ENCODE peak calls at places on chromosomes 5 and 9, in nine cellular contexts. Q is psoas muscle, J is spleen, I is heart right ventricle, T is pancreas, E is fibroblast of mammary gland, B is choroid plexus epithelial cell, S is GM12865, W is AG04450. D is an unnamed sample.

GRCh38 chr9:137683307-137683864 is 64.6 kb downstream of the EHMT1 start:
- DNase-seq in I (no peak), J (no peak), W (no peak), T (no peak), E (no peak), B (no peak), Q (no peak), S (no peak), D (no peak)

GRCh38 chr5:122195784-122196394 is 66.5 kb downstream of the ZNF474 start:
- DNase-seq in S (peak), B (peak), Q (no peak), E (peak), J (no peak), W (peak), T (no peak), I (no peak), D (no peak)

GRCh38 chr5:28862137-28862859 is 1823.9 kb upstream of the CDH9 start:
- DNase-seq in B (no peak), I (no peak), T (no peak), J (no peak), Q (no peak), E (no peak), S (no peak), W (no peak), D (no peak)

GRCh38 chr5:105238561-105238960 is 1676.0 kb upstream of the NUDT12 start:
- DNase-seq in I (no peak), J (no peak), E (no peak), B (no peak), W (no peak), Q (no peak), S (no peak), T (no peak), D (no peak)

GRCh38 chr5:82593481-82593880 is 315.3 kb upstream of the RPS23 start:
- DNase-seq in I (no peak), E (peak), W (no peak), T (no peak), S (no peak), B (peak), Q (no peak), J (no peak), D (no peak)

GRCh38 chr5:116814656-116815055 is 240.0 kb upstream of the SEMA6A start:
- DNase-seq in I (no peak), S (no peak), J (no peak), E (no peak), T (no peak), W (no peak), Q (no peak), B (no peak), D (no peak)

GRCh38 chr9:6598249-6598725 is 47.2 kb downstream of the GLDC start:
- DNase-seq in T (no peak), I (no peak), S (peak), E (peak), B (no peak), J (no peak), W (no peak), Q (no peak), D (no peak)

GRCh38 chr5:73591698-73592501 is 26.4 kb downstream of the UTP15 start:
- DNase-seq in T (no peak), J (no peak), E (peak), W (peak), I (no peak), S (no peak), Q (no peak), B (peak), D (no peak)

GRCh38 chr9:102185371-102185770 is 446.9 kb upstream of the GRIN3A start:
- DNase-seq in Q (no peak), E (no peak), B (no peak), W (no peak), T (no peak), S (no peak), I (no peak), J (no peak), D (no peak)

GRCh38 chr5:127844631-127845030 is 141.4 kb downstream of the CCDC192 start:
- DNase-seq in T (no peak), W (no peak), J (no peak), S (no peak), Q (no peak), B (peak), E (no peak), I (peak), D (no peak)

GRCh38 chr9:8852301-8852864 is 1052.8 kb upstream of the DMAC1 start:
- DNase-seq in B (no peak), E (no peak), T (no peak), I (no peak), Q (no peak), W (no peak), S (no peak), J (no peak), D (no peak)

DNA sequence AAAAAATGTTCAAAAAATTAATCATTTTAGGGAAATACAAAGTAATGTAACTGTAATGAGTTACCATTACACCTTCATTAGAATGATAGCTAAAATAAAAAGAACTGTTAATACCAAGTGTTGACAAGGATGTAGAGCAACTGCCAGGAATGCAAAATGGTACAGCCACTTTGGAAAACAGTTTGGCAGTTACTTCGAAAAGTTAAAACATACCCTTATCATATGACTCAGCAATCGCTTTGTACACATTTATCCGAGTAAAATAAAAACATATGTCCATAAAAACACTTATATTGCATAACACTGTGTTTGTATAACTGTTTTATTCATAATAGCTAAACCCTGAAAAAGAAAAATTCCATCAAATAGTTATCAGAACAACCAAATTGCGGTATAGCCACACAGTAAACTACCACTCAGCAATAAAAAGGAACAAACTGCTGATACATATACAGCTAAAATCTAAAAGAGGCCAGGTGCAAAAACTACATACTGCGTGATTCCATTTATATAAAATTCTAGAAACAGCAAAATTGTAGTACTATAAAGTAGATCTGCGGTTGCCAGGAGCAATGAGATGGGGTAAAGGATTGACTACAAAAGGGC is 61.7 kb downstream of the RFX3 start:
- DNase-seq in T (no peak), J (no peak), I (no peak), B (no peak), W (no peak), E (peak), Q (no peak), S (no peak), D (no peak)
- TF ChIP-seq CTCF in T (no peak), J (no peak), I (no peak), B (no peak), W (no peak), E (no peak), Q (no peak), S (no peak), D (no peak)

DNA sequence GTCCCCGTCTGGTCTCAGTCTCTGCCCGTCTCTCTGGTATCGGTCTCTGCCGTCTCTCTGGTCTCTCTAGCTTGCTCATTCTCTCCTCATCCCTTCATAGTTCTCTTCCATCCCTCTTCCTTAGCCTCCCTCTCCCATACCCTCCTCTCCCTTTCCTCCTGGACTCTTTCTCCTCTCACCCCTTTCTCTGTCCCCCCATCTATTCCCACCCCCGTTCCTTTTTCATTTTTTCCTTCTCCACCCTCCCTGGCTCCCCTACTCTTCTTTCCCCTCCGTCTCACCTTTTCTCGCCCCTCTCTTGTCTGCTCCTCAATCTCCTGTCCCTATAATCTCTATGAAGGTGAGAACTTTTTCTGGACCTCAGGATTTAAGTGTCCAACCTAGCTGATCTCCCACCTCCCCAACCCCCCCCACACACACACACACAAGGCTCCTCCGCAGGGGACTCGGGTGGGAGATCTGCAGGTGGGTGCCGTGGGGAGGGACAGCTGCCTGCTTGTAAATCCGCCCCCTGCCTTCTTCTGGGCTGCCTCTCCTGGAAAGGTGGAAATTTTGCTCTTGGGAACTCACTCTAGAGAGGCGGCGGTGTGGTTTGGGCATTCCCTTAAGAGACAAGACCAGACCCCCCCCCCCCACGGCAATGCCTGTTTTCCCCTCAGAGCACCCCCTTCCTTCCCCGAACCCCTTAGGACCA is 953 bp downstream of the UBE2QL1 start:
- DNase-seq in J (no peak), I (no peak), T (no peak), S (no peak), Q (no peak), E (no peak), B (no peak), W (no peak), D (no peak)
- H3K4me3 ChIP-seq in J (peak), I (peak), T (no peak), S (no peak), Q (peak), E (no peak), B (no peak), W (no peak), D (no peak)

DNA sequence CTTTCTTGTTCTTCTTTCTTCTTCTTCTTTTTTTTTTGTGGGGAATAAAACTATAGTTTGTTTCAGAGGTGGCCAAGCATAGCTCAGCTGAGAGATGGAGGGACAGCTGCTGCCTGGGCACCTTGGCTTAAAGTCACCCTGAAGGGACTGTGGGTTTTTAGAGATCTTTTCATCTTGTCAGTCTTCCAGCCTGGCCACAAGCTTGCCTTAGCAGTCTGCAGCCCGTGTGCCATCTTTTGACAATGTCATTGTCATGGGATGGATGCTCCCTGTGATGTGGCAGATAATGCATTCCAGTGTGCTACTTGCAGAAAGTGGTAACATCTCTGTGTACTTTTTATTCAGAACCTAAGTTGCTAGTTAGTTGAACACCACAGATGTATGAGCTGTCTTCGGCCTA is 280.8 kb downstream of the FANCC start:
- DNase-seq in J (no peak), B (no peak), Q (no peak), E (no peak), S (no peak), T (no peak), I (no peak), W (no peak), D (no peak)
- TF ChIP-seq CTCF in J (no peak), B (no peak), Q (no peak), E (no peak), S (no peak), T (no peak), I (no peak), W (no peak), D (no peak)

GRCh38 chr5:66145737-66146136 is 1.6 kb downstream of the SREK1 start:
- DNase-seq in I (no peak), B (no peak), J (no peak), W (no peak), E (no peak), T (no peak), S (no peak), Q (no peak), D (no peak)

GRCh38 chr5:66142417-66142816 is 1.7 kb upstream of the SREK1 start:
- DNase-seq in T (no peak), S (no peak), I (no peak), B (no peak), Q (no peak), J (no peak), E (no peak), W (no peak), D (no peak)

GRCh38 chr5:66143473-66144073 is 527 bp upstream of the SREK1 start:
- DNase-seq in Q (no peak), J (no peak), T (no peak), I (no peak), W (no peak), S (no peak), B (no peak), E (no peak), D (no peak)

GRCh38 chr5:66144074-66144798 is at the start of gene SREK1:
- DNase-seq in E (peak), Q (peak), W (peak), J (peak), S (peak), T (peak), B (peak), I (peak), D (peak)

DNA sequence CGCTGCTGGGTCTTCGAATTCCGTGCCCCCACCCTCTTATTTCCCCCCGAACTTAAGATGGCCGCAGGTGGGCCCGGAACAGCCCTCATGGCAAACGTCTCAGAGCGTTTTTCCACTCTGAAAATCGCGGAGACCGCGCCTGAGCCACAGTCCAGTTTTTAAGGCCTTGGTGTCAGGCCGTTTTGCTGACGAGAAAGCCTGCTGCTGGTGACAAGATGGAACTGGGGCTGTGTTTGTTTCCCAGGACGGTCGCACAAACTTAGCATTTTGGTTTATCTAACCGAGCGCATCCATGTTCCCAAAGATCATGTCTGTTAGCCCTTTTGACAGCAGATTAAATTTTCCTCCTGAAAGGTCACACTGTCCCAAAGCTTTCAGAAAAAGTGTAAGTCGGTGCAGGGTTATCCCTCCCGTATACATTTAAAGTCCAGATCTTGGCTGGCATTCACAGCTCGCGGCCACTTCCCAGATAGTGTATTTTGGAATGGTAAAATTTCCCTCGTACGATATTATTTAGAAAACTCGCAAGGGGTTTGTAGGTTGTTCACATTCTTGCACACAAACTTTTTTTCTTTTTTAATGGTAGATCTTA is 795 bp downstream of the SREK1 start:
- DNase-seq in W (peak), T (no peak), I (no peak), S (no peak), B (no peak), E (no peak), J (no peak), Q (no peak), D (peak)
- H3K4me3 ChIP-seq in W (peak), T (peak), I (peak), S (peak), B (peak), E (peak), J (peak), Q (peak), D (peak)

DNA sequence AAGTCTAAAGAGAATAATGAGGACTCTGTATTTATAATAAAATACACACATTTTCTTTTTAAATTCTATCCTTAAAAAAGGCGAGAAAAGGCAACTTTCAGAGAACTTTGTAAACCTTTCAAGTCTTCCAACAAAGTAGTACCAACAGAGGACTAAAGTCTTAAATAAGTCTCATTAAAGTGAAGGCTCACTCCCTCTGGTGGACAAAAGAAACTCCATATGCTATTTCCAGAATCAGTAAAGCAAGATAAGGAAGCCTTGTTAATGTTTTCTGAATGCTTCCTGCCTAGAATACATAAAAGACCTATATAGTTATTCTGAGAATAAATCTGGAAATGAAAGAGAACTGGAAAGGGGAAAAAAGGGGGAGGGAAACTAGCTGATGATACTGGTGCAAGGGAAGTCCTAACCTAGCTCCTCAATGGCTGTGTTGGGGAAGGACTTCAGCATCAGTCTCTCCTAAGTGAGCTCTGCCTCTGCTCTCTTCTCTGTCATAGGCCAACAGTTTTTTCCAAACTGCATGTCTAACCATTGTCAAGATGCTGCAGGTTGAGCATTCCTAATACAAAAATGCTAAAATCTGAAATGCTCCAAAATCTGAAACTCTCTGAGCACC is 7.2 kb downstream of the HMGCS1 start:
- DNase-seq in B (peak), S (peak), Q (no peak), I (no peak), J (no peak), W (peak), T (no peak), E (peak), D (no peak)
- TF ChIP-seq CTCF in B (peak), S (peak), Q (peak), I (peak), J (peak), W (peak), T (peak), E (peak), D (no peak)

GRCh38 chr5:141634720-141635119 is 1.9 kb downstream of the HDAC3 start:
- DNase-seq in I (no peak), E (no peak), Q (no peak), S (no peak), J (no peak), B (no peak), T (no peak), W (no peak), D (no peak)
- H3K4me3 ChIP-seq in I (no peak), E (no peak), Q (no peak), S (peak), J (no peak), B (no peak), T (no peak), W (no peak), D (no peak)

DNA sequence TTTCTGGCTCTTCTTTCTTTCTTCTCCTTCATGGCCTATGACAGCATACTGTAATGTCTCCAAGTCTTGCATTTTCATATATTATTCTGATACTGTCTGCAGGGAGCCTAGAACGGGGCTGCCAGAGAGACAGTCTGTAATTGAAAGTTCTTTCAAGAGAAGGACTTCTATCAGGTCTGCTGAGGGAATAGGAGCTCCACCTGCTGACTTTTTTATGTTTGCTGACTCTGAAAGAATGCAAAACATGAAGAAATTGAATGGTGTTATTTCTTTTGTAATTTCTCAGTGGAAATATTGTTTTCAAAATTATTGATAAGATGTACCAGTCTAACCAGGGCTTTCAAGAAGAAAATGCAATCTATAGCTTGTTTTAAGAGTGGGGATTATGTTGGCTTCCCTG is 121.9 kb upstream of the RFX3 start:
- DNase-seq in B (peak), T (no peak), Q (no peak), I (no peak), S (no peak), E (no peak), W (no peak), J (no peak), D (no peak)
- TF ChIP-seq CTCF in B (peak), T (no peak), Q (no peak), I (no peak), S (peak), E (no peak), W (no peak), J (no peak), D (no peak)

GRCh38 chr9:21031818-21032203 is 371 bp upstream of the HACD4 start:
- DNase-seq in T (no peak), I (peak), Q (no peak), J (no peak), S (no peak), E (no peak), B (no peak), W (no peak), D (no peak)
- H3K4me3 ChIP-seq in T (peak), I (peak), Q (peak), J (peak), S (peak), E (peak), B (peak), W (peak), D (peak)

DNA sequence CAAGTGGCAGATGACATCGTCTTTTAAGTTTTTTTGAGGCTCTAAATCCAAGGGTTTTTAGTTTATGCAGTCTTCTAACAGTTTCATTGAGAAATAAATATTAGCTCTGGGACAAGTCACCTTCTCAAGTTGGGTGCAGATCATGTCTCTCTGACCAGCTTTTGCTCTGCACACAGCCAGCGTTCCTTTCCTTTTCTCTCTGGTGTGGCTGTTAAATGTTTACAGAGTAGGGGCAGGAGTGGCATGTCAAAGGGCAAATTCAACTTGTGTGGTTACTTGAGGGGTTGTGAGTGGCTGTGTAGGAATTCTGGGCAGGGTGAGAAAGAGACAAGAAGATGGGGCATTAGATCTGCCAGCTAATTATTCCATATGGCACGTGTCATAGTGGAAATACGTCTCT is 187.5 kb upstream of the HMHB1 start:
- DNase-seq in T (no peak), J (no peak), E (no peak), W (no peak), Q (no peak), B (no peak), S (no peak), I (no peak), D (no peak)
- TF ChIP-seq CTCF in T (no peak), J (no peak), E (no peak), W (no peak), Q (no peak), B (no peak), S (no peak), I (no peak), D (no peak)

GRCh38 chr9:34591091-34591910 is 1.8 kb upstream of the CNTFR start:
- DNase-seq in E (peak), I (peak), W (peak), T (peak), Q (peak), J (peak), B (peak), S (peak), D (peak)
- H3K4me3 ChIP-seq in E (no peak), I (peak), W (no peak), T (peak), Q (peak), J (peak), B (peak), S (no peak), D (peak)

D was measured in lower leg skin.